ENCODE peak calls at places on chromosomes 11 and 22, in eight cellular contexts. A, R, P, M, N, O, G and B are unnamed samples.

GRCh38 chr22:30754971-30755759 is 60.5 kb downstream of the OSBP2 start:
- DNase-seq in N (peak), R (peak), M (peak), P (no peak), O (peak), G (peak), A (no peak), B (peak)

GRCh38 chr11:73532310-73532709 is 65.6 kb downstream of the FAM168A start:
- DNase-seq in R (no peak), O (no peak), A (no peak), N (no peak), M (peak), P (no peak), G (no peak), B (no peak)

GRCh38 chr11:115266066-115266465 is 238.1 kb downstream of the CADM1 start:
- DNase-seq in N (no peak), G (no peak), P (no peak), O (no peak), M (no peak), R (no peak), A (no peak), B (no peak)

GRCh38 chr11:61347916-61348461 is 13.7 kb downstream of the CYB561A3 start:
- DNase-seq in A (peak), M (peak), N (peak), P (no peak), R (no peak), O (no peak), G (no peak), B (no peak)

GRCh38 chr11:75013051-75013450 is 24.3 kb downstream of the NEU3 start:
- DNase-seq in N (no peak), G (no peak), O (no peak), R (no peak), A (no peak), P (no peak), M (peak), B (no peak)

GRCh38 chr22:31122532-31123291 is at the start of gene INPP5J:
- DNase-seq in N (no peak), P (peak), O (peak), A (no peak), M (peak), R (no peak), G (no peak), B (no peak)

GRCh38 chr22:45502215-45503070 is at the start of gene FBLN1:
- DNase-seq in M (peak), P (no peak), G (no peak), N (peak), O (peak), A (peak), R (no peak), B (no peak)

GRCh38 chr11:119065369-119065768 is 2.2 kb upstream of the VPS11 start:
- DNase-seq in A (no peak), R (peak), M (peak), P (no peak), N (peak), O (no peak), G (peak), B (peak)

GRCh38 chr11:69684651-69685050 is 9.5 kb upstream of the LTO1 start:
- DNase-seq in G (no peak), N (no peak), A (no peak), M (no peak), O (no peak), P (no peak), R (no peak), B (no peak)

GRCh38 chr11:132607575-132607974 is 924.7 kb downstream of the OPCML start:
- DNase-seq in A (no peak), R (no peak), N (no peak), G (no peak), P (no peak), M (no peak), O (no peak), B (no peak)

GRCh38 chr11:128582496-128583366 is 4.6 kb downstream of the ETS1 start:
- DNase-seq in A (no peak), O (no peak), P (peak), N (peak), G (no peak), R (no peak), M (peak), B (no peak)

GRCh38 chr11:94792453-94792852 is 24.3 kb downstream of the AMOTL1 start:
- DNase-seq in N (no peak), A (no peak), P (no peak), M (no peak), R (no peak), G (no peak), O (no peak), B (no peak)

GRCh38 chr11:24848857-24849256 is 352.0 kb downstream of the LUZP2 start:
- DNase-seq in P (no peak), M (no peak), A (no peak), G (no peak), R (no peak), N (no peak), O (no peak), B (no peak)

GRCh38 chr22:45878901-45879551 is 97.9 kb downstream of the WNT7B start:
- DNase-seq in A (peak), G (no peak), P (no peak), M (no peak), O (no peak), R (no peak), N (no peak), B (no peak)

GRCh38 chr11:10285148-10285802 is 8.7 kb downstream of the SBF2 start:
- DNase-seq in M (no peak), A (no peak), N (no peak), R (no peak), O (no peak), P (no peak), G (no peak), B (no peak)